ENCODE peak calls at places on chromosomes 5 and 9, in seven cellular contexts. One of them, this sample, is unnamed.

GRCh38 chr9:84435902-84436301 is 95.3 kb upstream of the SLC28A3 start:
- DNase-seq in ovary: no peak
- DNase-seq in cardiac muscle cell: peak
- DNase-seq in PC-9: no peak
- DNase-seq in fibroblast of pulmonary artery: peak
- DNase-seq in pancreas: no peak
- DNase-seq in GM06990: no peak
- DNase-seq in this sample: no peak

GRCh38 chr5:118270506-118270905 is 717.8 kb downstream of the DTWD2 start:
- DNase-seq in ovary: no peak
- DNase-seq in cardiac muscle cell: no peak
- DNase-seq in PC-9: no peak
- DNase-seq in fibroblast of pulmonary artery: no peak
- DNase-seq in pancreas: no peak
- DNase-seq in GM06990: no peak
- DNase-seq in this sample: no peak

GRCh38 chr5:78648359-78649219 is at the start of gene LHFPL2:
- DNase-seq in ovary: peak
- DNase-seq in cardiac muscle cell: peak
- DNase-seq in PC-9: no peak
- DNase-seq in fibroblast of pulmonary artery: peak
- DNase-seq in pancreas: peak
- DNase-seq in GM06990: peak
- DNase-seq in this sample: no peak

GRCh38 chr5:125489146-125489545 is 742.7 kb upstream of the ZNF608 start:
- DNase-seq in ovary: no peak
- DNase-seq in cardiac muscle cell: no peak
- DNase-seq in PC-9: no peak
- DNase-seq in fibroblast of pulmonary artery: no peak
- DNase-seq in pancreas: no peak
- DNase-seq in GM06990: no peak
- DNase-seq in this sample: no peak

GRCh38 chr5:123518111-123518510 is 6.1 kb downstream of the CSNK1G3 start:
- DNase-seq in ovary: no peak
- DNase-seq in cardiac muscle cell: no peak
- DNase-seq in PC-9: no peak
- DNase-seq in fibroblast of pulmonary artery: no peak
- DNase-seq in pancreas: no peak
- DNase-seq in GM06990: peak
- DNase-seq in this sample: no peak

GRCh38 chr5:107359033-107359915 is 311.5 kb downstream of the EFNA5 start:
- DNase-seq in ovary: no peak
- DNase-seq in cardiac muscle cell: no peak
- DNase-seq in PC-9: no peak
- DNase-seq in fibroblast of pulmonary artery: peak
- DNase-seq in pancreas: no peak
- DNase-seq in GM06990: no peak
- DNase-seq in this sample: no peak

GRCh38 chr9:89361816-89362646 is 43.7 kb downstream of the SECISBP2 start:
- DNase-seq in ovary: peak
- DNase-seq in cardiac muscle cell: no peak
- DNase-seq in PC-9: no peak
- DNase-seq in fibroblast of pulmonary artery: no peak
- DNase-seq in pancreas: no peak
- DNase-seq in GM06990: no peak
- DNase-seq in this sample: no peak

GRCh38 chr5:122697171-122697570 is 77.7 kb upstream of the SNX2 start:
- DNase-seq in ovary: no peak
- DNase-seq in cardiac muscle cell: no peak
- DNase-seq in PC-9: no peak
- DNase-seq in fibroblast of pulmonary artery: no peak
- DNase-seq in pancreas: no peak
- DNase-seq in GM06990: no peak
- DNase-seq in this sample: no peak

GRCh38 chr5:92544042-92544441 is 1037.0 kb downstream of the NR2F1-AS1 start:
- DNase-seq in ovary: no peak
- DNase-seq in cardiac muscle cell: no peak
- DNase-seq in PC-9: no peak
- DNase-seq in fibroblast of pulmonary artery: peak
- DNase-seq in pancreas: no peak
- DNase-seq in GM06990: no peak
- DNase-seq in this sample: no peak

GRCh38 chr5:73987915-73988314 is 361.9 kb downstream of the ARHGEF28 start:
- DNase-seq in ovary: no peak
- DNase-seq in cardiac muscle cell: no peak
- DNase-seq in PC-9: no peak
- DNase-seq in fibroblast of pulmonary artery: no peak
- DNase-seq in pancreas: no peak
- DNase-seq in GM06990: no peak
- DNase-seq in this sample: no peak

GRCh38 chr5:84059672-84060071 is 325.0 kb downstream of the EDIL3 start:
- DNase-seq in ovary: no peak
- DNase-seq in cardiac muscle cell: no peak
- DNase-seq in PC-9: peak
- DNase-seq in fibroblast of pulmonary artery: no peak
- DNase-seq in pancreas: no peak
- DNase-seq in GM06990: no peak
- DNase-seq in this sample: no peak

GRCh38 chr9:132997591-132997990 is 19.1 kb downstream of the GFI1B start:
- DNase-seq in ovary: no peak
- DNase-seq in cardiac muscle cell: no peak
- DNase-seq in PC-9: no peak
- DNase-seq in fibroblast of pulmonary artery: peak
- DNase-seq in pancreas: peak
- DNase-seq in GM06990: no peak
- DNase-seq in this sample: no peak

GRCh38 chr9:137366891-137367381 is 56.0 kb downstream of the EXD3 start:
- DNase-seq in ovary: peak
- DNase-seq in cardiac muscle cell: no peak
- DNase-seq in PC-9: no peak
- DNase-seq in fibroblast of pulmonary artery: no peak
- DNase-seq in pancreas: peak
- DNase-seq in GM06990: no peak
- DNase-seq in this sample: no peak

GRCh38 chr9:63859475-63860215 is 1425.4 kb downstream of the FOXD4L5 start:
- DNase-seq in ovary: no peak
- DNase-seq in cardiac muscle cell: no peak
- DNase-seq in PC-9: peak
- DNase-seq in fibroblast of pulmonary artery: peak
- DNase-seq in pancreas: peak
- DNase-seq in GM06990: no peak
- DNase-seq in this sample: no peak

GRCh38 chr9:132698989-132699388 is 28.7 kb downstream of the GTF3C4 start:
- DNase-seq in ovary: no peak
- DNase-seq in cardiac muscle cell: no peak
- DNase-seq in PC-9: no peak
- DNase-seq in fibroblast of pulmonary artery: peak
- DNase-seq in pancreas: no peak
- DNase-seq in GM06990: no peak
- DNase-seq in this sample: no peak

GRCh38 chr9:110650991-110651411 is 17.6 kb upstream of the MUSK start:
- DNase-seq in ovary: peak
- DNase-seq in cardiac muscle cell: no peak
- DNase-seq in PC-9: no peak
- DNase-seq in fibroblast of pulmonary artery: peak
- DNase-seq in pancreas: no peak
- DNase-seq in GM06990: no peak
- DNase-seq in this sample: peak

GRCh38 chr9:137116728-137117127 is 2.2 kb upstream of the DPP7 start:
- DNase-seq in ovary: no peak
- DNase-seq in cardiac muscle cell: peak
- DNase-seq in PC-9: no peak
- DNase-seq in fibroblast of pulmonary artery: peak
- DNase-seq in pancreas: no peak
- DNase-seq in GM06990: no peak
- DNase-seq in this sample: no peak

GRCh38 chr9:88925471-88925870 is 65.8 kb upstream of the S1PR3 start:
- DNase-seq in ovary: no peak
- DNase-seq in cardiac muscle cell: no peak
- DNase-seq in PC-9: no peak
- DNase-seq in fibroblast of pulmonary artery: no peak
- DNase-seq in pancreas: no peak
- DNase-seq in GM06990: no peak
- DNase-seq in this sample: no peak

GRCh38 chr5:91651704-91652103 is 268.6 kb upstream of the ARRDC3 start:
- DNase-seq in ovary: no peak
- DNase-seq in cardiac muscle cell: no peak
- DNase-seq in PC-9: no peak
- DNase-seq in fibroblast of pulmonary artery: no peak
- DNase-seq in pancreas: no peak
- DNase-seq in GM06990: no peak
- DNase-seq in this sample: no peak

GRCh38 chr9:94720846-94721549 is 5.5 kb upstream of the AOPEP start:
- DNase-seq in ovary: no peak
- DNase-seq in cardiac muscle cell: no peak
- DNase-seq in PC-9: peak
- DNase-seq in fibroblast of pulmonary artery: no peak
- DNase-seq in pancreas: no peak
- DNase-seq in GM06990: no peak
- DNase-seq in this sample: no peak

GRCh38 chr5:81577091-81577490 is 173.8 kb downstream of the SSBP2 start:
- DNase-seq in ovary: no peak
- DNase-seq in cardiac muscle cell: no peak
- DNase-seq in PC-9: no peak
- DNase-seq in fibroblast of pulmonary artery: no peak
- DNase-seq in pancreas: no peak
- DNase-seq in GM06990: no peak
- DNase-seq in this sample: no peak

GRCh38 chr5:81575924-81576323 is 175.0 kb downstream of the SSBP2 start:
- DNase-seq in ovary: no peak
- DNase-seq in cardiac muscle cell: no peak
- DNase-seq in PC-9: no peak
- DNase-seq in fibroblast of pulmonary artery: no peak
- DNase-seq in pancreas: no peak
- DNase-seq in GM06990: no peak
- DNase-seq in this sample: no peak

DNA sequence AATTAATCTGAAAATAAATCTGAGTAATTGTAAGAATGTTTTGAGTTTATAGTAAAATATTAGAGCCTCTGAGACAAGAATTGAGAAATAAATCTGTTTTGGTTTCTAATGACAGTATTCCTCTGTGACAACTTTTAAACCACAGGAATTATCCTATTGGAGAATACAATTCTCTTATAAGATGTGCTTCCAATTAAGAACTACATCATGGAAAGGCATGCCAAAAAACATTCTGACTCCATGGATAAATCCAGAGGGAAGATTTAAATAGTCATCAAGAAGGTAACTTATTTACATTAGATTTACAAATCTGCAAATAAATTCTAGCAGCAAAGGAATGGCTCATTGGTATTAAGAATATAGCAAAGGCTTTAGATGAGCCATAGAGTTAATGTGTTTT is 178.3 kb upstream of the ACOT12 start:
- DNase-seq in ovary: no peak
- DNase-seq in cardiac muscle cell: no peak
- DNase-seq in PC-9: no peak
- DNase-seq in fibroblast of pulmonary artery: no peak
- DNase-seq in pancreas: no peak
- DNase-seq in GM06990: no peak
- DNase-seq in this sample: no peak
- TF ChIP-seq CTCF in ovary: no peak
- TF ChIP-seq CTCF in cardiac muscle cell: no peak
- TF ChIP-seq CTCF in PC-9: no peak
- TF ChIP-seq CTCF in fibroblast of pulmonary artery: no peak
- TF ChIP-seq CTCF in pancreas: no peak
- TF ChIP-seq CTCF in GM06990: no peak
- TF ChIP-seq CTCF in this sample: no peak

GRCh38 chr5:140630296-140630695 is 2.7 kb downstream of the CD14 start:
- DNase-seq in ovary: no peak
- DNase-seq in cardiac muscle cell: no peak
- DNase-seq in PC-9: peak
- DNase-seq in fibroblast of pulmonary artery: no peak
- DNase-seq in pancreas: no peak
- DNase-seq in GM06990: no peak
- DNase-seq in this sample: no peak

GRCh38 chr5:140631063-140631462 is 1.9 kb downstream of the CD14 start:
- DNase-seq in ovary: no peak
- DNase-seq in cardiac muscle cell: no peak
- DNase-seq in PC-9: no peak
- DNase-seq in fibroblast of pulmonary artery: no peak
- DNase-seq in pancreas: no peak
- DNase-seq in GM06990: no peak
- DNase-seq in this sample: no peak

GRCh38 chr5:140633081-140633471 is at the start of gene CD14:
- DNase-seq in ovary: peak
- DNase-seq in cardiac muscle cell: no peak
- DNase-seq in PC-9: peak
- DNase-seq in fibroblast of pulmonary artery: peak
- DNase-seq in pancreas: no peak
- DNase-seq in GM06990: no peak
- DNase-seq in this sample: no peak

GRCh38 chr5:140632366-140633080 is 452 bp downstream of the CD14 start:
- DNase-seq in ovary: peak
- DNase-seq in cardiac muscle cell: no peak
- DNase-seq in PC-9: no peak
- DNase-seq in fibroblast of pulmonary artery: peak
- DNase-seq in pancreas: peak
- DNase-seq in GM06990: peak
- DNase-seq in this sample: no peak

DNA sequence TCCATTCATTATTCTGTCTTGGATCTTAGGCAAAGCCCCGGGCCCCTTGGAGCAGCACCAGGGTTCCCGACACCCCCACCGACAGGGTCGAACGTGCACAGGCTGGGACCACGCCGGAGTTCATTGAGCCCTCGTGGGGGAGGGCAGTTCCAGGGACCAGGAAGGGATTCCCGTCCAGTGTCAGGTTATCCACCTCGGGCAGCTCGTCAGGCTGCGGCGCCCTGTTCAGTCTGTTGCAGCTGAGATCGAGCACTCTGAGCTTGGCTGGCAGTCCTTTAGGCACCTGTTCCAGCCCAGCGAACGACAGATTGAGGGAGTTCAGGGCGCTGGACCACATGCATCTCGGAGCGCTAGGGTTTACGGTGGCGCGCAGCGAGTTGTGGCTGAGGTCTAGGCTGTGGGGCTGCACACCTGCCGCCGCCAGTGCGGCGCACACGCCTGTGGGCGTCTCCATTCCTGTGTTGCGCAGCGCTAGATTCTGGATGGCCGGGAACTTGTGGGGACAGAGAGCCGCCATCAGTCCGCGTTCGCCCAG is 1.1 kb downstream of the CD14 start:
- DNase-seq in ovary: peak
- DNase-seq in cardiac muscle cell: no peak
- DNase-seq in PC-9: no peak
- DNase-seq in fibroblast of pulmonary artery: no peak
- DNase-seq in pancreas: peak
- DNase-seq in GM06990: no peak
- DNase-seq in this sample: no peak
- H3K4me3 ChIP-seq in ovary: peak
- H3K4me3 ChIP-seq in cardiac muscle cell: no peak
- H3K4me3 ChIP-seq in PC-9: no peak
- H3K4me3 ChIP-seq in fibroblast of pulmonary artery: peak
- H3K4me3 ChIP-seq in pancreas: peak
- H3K4me3 ChIP-seq in GM06990: peak
- H3K4me3 ChIP-seq in this sample: peak

GRCh38 chr5:154422298-154422697 is 23.5 kb upstream of the SAP30L start:
- DNase-seq in ovary: no peak
- DNase-seq in cardiac muscle cell: no peak
- DNase-seq in PC-9: no peak
- DNase-seq in fibroblast of pulmonary artery: no peak
- DNase-seq in pancreas: no peak
- DNase-seq in GM06990: no peak
- DNase-seq in this sample: no peak
- TF ChIP-seq CTCF in ovary: no peak
- TF ChIP-seq CTCF in cardiac muscle cell: no peak
- TF ChIP-seq CTCF in PC-9: no peak
- TF ChIP-seq CTCF in fibroblast of pulmonary artery: no peak
- TF ChIP-seq CTCF in pancreas: no peak
- TF ChIP-seq CTCF in GM06990: no peak
- TF ChIP-seq CTCF in this sample: no peak

GRCh38 chr5:68708156-68708841 is 385.5 kb upstream of the SLC30A5 start:
- DNase-seq in ovary: no peak
- DNase-seq in cardiac muscle cell: no peak
- DNase-seq in PC-9: no peak
- DNase-seq in fibroblast of pulmonary artery: no peak
- DNase-seq in pancreas: no peak
- DNase-seq in GM06990: no peak
- DNase-seq in this sample: no peak
- H3K4me3 ChIP-seq in ovary: no peak
- H3K4me3 ChIP-seq in cardiac muscle cell: no peak
- H3K4me3 ChIP-seq in PC-9: no peak
- H3K4me3 ChIP-seq in fibroblast of pulmonary artery: no peak
- H3K4me3 ChIP-seq in pancreas: no peak
- H3K4me3 ChIP-seq in GM06990: no peak
- H3K4me3 ChIP-seq in this sample: no peak

This sample was measured in HFF-Myc.